ENCODE peak calls at places on chromosomes 12 and 14, in five cellular contexts. C is activated T-cell treated with anti-CD3 and anti-CD28 coated beads for 1 hour, J is OCI-M1, Z is HT1080, E is heart left ventricle. U is an unnamed sample.

GRCh38 chr12:89709994-89710872 is 1.6 kb upstream of the ATP2B1 start:
- DNase-seq in C (peak), J (peak), Z (no peak), E (peak), U (no peak)

GRCh38 chr14:76908834-76909233 is 82.6 kb downstream of the LRRC74A start:
- DNase-seq in C (no peak), J (peak), Z (no peak), E (peak), U (no peak)

GRCh38 chr14:57933363-57933762 is 67.5 kb upstream of the SLC35F4 start:
- DNase-seq in C (no peak), J (no peak), Z (peak), E (no peak), U (no peak)

GRCh38 chr12:102816816-102817434 is 100.1 kb downstream of the PAH start:
- DNase-seq in C (no peak), J (peak), Z (peak), E (no peak), U (no peak)

GRCh38 chr14:95308073-95308472 is 11.6 kb downstream of the CLMN start:
- DNase-seq in C (no peak), J (no peak), Z (no peak), E (peak), U (no peak)

GRCh38 chr12:18246057-18246456 is 15.3 kb upstream of the PIK3C2G start:
- DNase-seq in C (no peak), J (peak), Z (no peak), E (no peak), U (no peak)

GRCh38 chr14:95508377-95508776 is 8.1 kb downstream of the SYNE3 start:
- DNase-seq in C (no peak), J (no peak), Z (no peak), E (no peak), U (no peak)

GRCh38 chr12:116790066-116790465 is 52.0 kb downstream of the RNFT2 start:
- DNase-seq in C (no peak), J (no peak), Z (no peak), E (no peak), U (no peak)

GRCh38 chr12:52207895-52208294 is 16.1 kb upstream of the KRT80 start:
- DNase-seq in C (no peak), J (no peak), Z (no peak), E (peak), U (no peak)

GRCh38 chr14:65301862-65302539 is 110.5 kb upstream of the FUT8 start:
- DNase-seq in C (no peak), J (peak), Z (no peak), E (no peak), U (no peak)

GRCh38 chr12:69457433-69457832 is 12.8 kb upstream of the FRS2 start:
- DNase-seq in C (no peak), J (no peak), Z (no peak), E (no peak), U (no peak)

GRCh38 chr14:101525646-101526527 is 35.4 kb upstream of the DIO3 start:
- DNase-seq in C (no peak), J (no peak), Z (no peak), E (no peak), U (no peak)

U was measured in erythroblast.